ENCODE peak calls at places on chromosomes 1 and 21, in seven cellular contexts. One of them, this sample, is unnamed.
A peak's percentile ranks its signal among the peaks of the same experiment; 100 is the strongest.

GRCh38 chr1:21174638-21175323 is 1.9 kb downstream of the EIF4G3 start:
- DNase-seq in EL: peak; percentile 72
- DNase-seq in AG09319: peak; percentile 34
- DNase-seq in stimulated activated CD8-positive, alpha-beta memory T cell treated with anti-CD3 and anti-CD28 coated beads, Interleukin-2, amount 100 ng/mL, for 1 hour: no peak
- DNase-seq in psoas muscle: no peak
- DNase-seq in GM06990: no peak
- DNase-seq in NCI-H510A: no peak
- DNase-seq in this sample: peak; percentile 30

GRCh38 chr21:42991992-42992740 is 17.8 kb downstream of the PKNOX1 start:
- DNase-seq in EL: peak; percentile 97
- DNase-seq in AG09319: no peak
- DNase-seq in stimulated activated CD8-positive, alpha-beta memory T cell treated with anti-CD3 and anti-CD28 coated beads, Interleukin-2, amount 100 ng/mL, for 1 hour: no peak
- DNase-seq in psoas muscle: no peak
- DNase-seq in GM06990: no peak
- DNase-seq in NCI-H510A: no peak
- DNase-seq in this sample: peak; percentile 91

GRCh38 chr1:191155178-191155577 is 677.5 kb upstream of the BRINP3 start:
- DNase-seq in EL: no peak
- DNase-seq in AG09319: no peak
- DNase-seq in stimulated activated CD8-positive, alpha-beta memory T cell treated with anti-CD3 and anti-CD28 coated beads, Interleukin-2, amount 100 ng/mL, for 1 hour: no peak
- DNase-seq in psoas muscle: no peak
- DNase-seq in GM06990: no peak
- DNase-seq in NCI-H510A: no peak
- DNase-seq in this sample: no peak

GRCh38 chr1:240169188-240169587 is 77.5 kb downstream of the FMN2 start:
- DNase-seq in EL: peak; percentile 43
- DNase-seq in AG09319: no peak
- DNase-seq in stimulated activated CD8-positive, alpha-beta memory T cell treated with anti-CD3 and anti-CD28 coated beads, Interleukin-2, amount 100 ng/mL, for 1 hour: no peak
- DNase-seq in psoas muscle: no peak
- DNase-seq in GM06990: no peak
- DNase-seq in NCI-H510A: no peak
- DNase-seq in this sample: no peak

GRCh38 chr1:109658533-109659051 is 2.7 kb downstream of the GSTM4 start:
- DNase-seq in EL: no peak
- DNase-seq in AG09319: no peak
- DNase-seq in stimulated activated CD8-positive, alpha-beta memory T cell treated with anti-CD3 and anti-CD28 coated beads, Interleukin-2, amount 100 ng/mL, for 1 hour: no peak
- DNase-seq in psoas muscle: no peak
- DNase-seq in GM06990: no peak
- DNase-seq in NCI-H510A: no peak
- DNase-seq in this sample: no peak

GRCh38 chr1:186750250-186750649 is 70.0 kb upstream of the PTGS2 start:
- DNase-seq in EL: no peak
- DNase-seq in AG09319: peak; percentile 2
- DNase-seq in stimulated activated CD8-positive, alpha-beta memory T cell treated with anti-CD3 and anti-CD28 coated beads, Interleukin-2, amount 100 ng/mL, for 1 hour: no peak
- DNase-seq in psoas muscle: no peak
- DNase-seq in GM06990: no peak
- DNase-seq in NCI-H510A: no peak
- DNase-seq in this sample: no peak

GRCh38 chr1:63054184-63054583 is 268.2 kb upstream of the FOXD3 start:
- DNase-seq in EL: no peak
- DNase-seq in AG09319: no peak
- DNase-seq in stimulated activated CD8-positive, alpha-beta memory T cell treated with anti-CD3 and anti-CD28 coated beads, Interleukin-2, amount 100 ng/mL, for 1 hour: no peak
- DNase-seq in psoas muscle: no peak
- DNase-seq in GM06990: no peak
- DNase-seq in NCI-H510A: no peak
- DNase-seq in this sample: no peak

GRCh38 chr1:199002670-199003069 is 363.8 kb downstream of the PTPRC start:
- DNase-seq in EL: no peak
- DNase-seq in AG09319: no peak
- DNase-seq in stimulated activated CD8-positive, alpha-beta memory T cell treated with anti-CD3 and anti-CD28 coated beads, Interleukin-2, amount 100 ng/mL, for 1 hour: no peak
- DNase-seq in psoas muscle: no peak
- DNase-seq in GM06990: no peak
- DNase-seq in NCI-H510A: no peak
- DNase-seq in this sample: no peak

GRCh38 chr1:175133693-175134435 is 58.7 kb downstream of the KIAA0040 start:
- DNase-seq in EL: no peak
- DNase-seq in AG09319: no peak
- DNase-seq in stimulated activated CD8-positive, alpha-beta memory T cell treated with anti-CD3 and anti-CD28 coated beads, Interleukin-2, amount 100 ng/mL, for 1 hour: no peak
- DNase-seq in psoas muscle: no peak
- DNase-seq in GM06990: no peak
- DNase-seq in NCI-H510A: no peak
- DNase-seq in this sample: no peak

GRCh38 chr21:45530423-45531113 is 11.7 kb downstream of the SLC19A1 start:
- DNase-seq in EL: no peak
- DNase-seq in AG09319: no peak
- DNase-seq in stimulated activated CD8-positive, alpha-beta memory T cell treated with anti-CD3 and anti-CD28 coated beads, Interleukin-2, amount 100 ng/mL, for 1 hour: no peak
- DNase-seq in psoas muscle: peak; percentile 45
- DNase-seq in GM06990: no peak
- DNase-seq in NCI-H510A: no peak
- DNase-seq in this sample: no peak

GRCh38 chr1:11529330-11529729 is 50.4 kb downstream of the DISP3 start:
- DNase-seq in EL: no peak
- DNase-seq in AG09319: no peak
- DNase-seq in stimulated activated CD8-positive, alpha-beta memory T cell treated with anti-CD3 and anti-CD28 coated beads, Interleukin-2, amount 100 ng/mL, for 1 hour: no peak
- DNase-seq in psoas muscle: no peak
- DNase-seq in GM06990: no peak
- DNase-seq in NCI-H510A: no peak
- DNase-seq in this sample: no peak

GRCh38 chr1:156663178-156663577 is 14.0 kb downstream of the NES start:
- DNase-seq in EL: peak; percentile 31
- DNase-seq in AG09319: no peak
- DNase-seq in stimulated activated CD8-positive, alpha-beta memory T cell treated with anti-CD3 and anti-CD28 coated beads, Interleukin-2, amount 100 ng/mL, for 1 hour: no peak
- DNase-seq in psoas muscle: peak; percentile 94
- DNase-seq in GM06990: peak; percentile 56
- DNase-seq in NCI-H510A: peak; percentile 17
- DNase-seq in this sample: no peak

GRCh38 chr1:29136463-29136915 is 12.8 kb upstream of the TMEM200B start:
- DNase-seq in EL: no peak
- DNase-seq in AG09319: peak; percentile 38
- DNase-seq in stimulated activated CD8-positive, alpha-beta memory T cell treated with anti-CD3 and anti-CD28 coated beads, Interleukin-2, amount 100 ng/mL, for 1 hour: no peak
- DNase-seq in psoas muscle: no peak
- DNase-seq in GM06990: no peak
- DNase-seq in NCI-H510A: no peak
- DNase-seq in this sample: no peak

GRCh38 chr1:41892211-41892840 is 26.4 kb downstream of the HIVEP3 start:
- DNase-seq in EL: no peak
- DNase-seq in AG09319: no peak
- DNase-seq in stimulated activated CD8-positive, alpha-beta memory T cell treated with anti-CD3 and anti-CD28 coated beads, Interleukin-2, amount 100 ng/mL, for 1 hour: no peak
- DNase-seq in psoas muscle: no peak
- DNase-seq in GM06990: no peak
- DNase-seq in NCI-H510A: no peak
- DNase-seq in this sample: no peak

GRCh38 chr1:15799928-15800835 is 7.3 kb downstream of the UQCRHL start:
- DNase-seq in EL: peak; percentile 94
- DNase-seq in AG09319: no peak
- DNase-seq in stimulated activated CD8-positive, alpha-beta memory T cell treated with anti-CD3 and anti-CD28 coated beads, Interleukin-2, amount 100 ng/mL, for 1 hour: no peak
- DNase-seq in psoas muscle: no peak
- DNase-seq in GM06990: no peak
- DNase-seq in NCI-H510A: peak; percentile 61
- DNase-seq in this sample: no peak

GRCh38 chr21:18803624-18804023 is 400.0 kb upstream of the TMPRSS15 start:
- DNase-seq in EL: no peak
- DNase-seq in AG09319: no peak
- DNase-seq in stimulated activated CD8-positive, alpha-beta memory T cell treated with anti-CD3 and anti-CD28 coated beads, Interleukin-2, amount 100 ng/mL, for 1 hour: no peak
- DNase-seq in psoas muscle: no peak
- DNase-seq in GM06990: no peak
- DNase-seq in NCI-H510A: no peak
- DNase-seq in this sample: no peak

GRCh38 chr1:147834189-147834588 is 68.4 kb upstream of the GJA8 start:
- DNase-seq in EL: no peak
- DNase-seq in AG09319: no peak
- DNase-seq in stimulated activated CD8-positive, alpha-beta memory T cell treated with anti-CD3 and anti-CD28 coated beads, Interleukin-2, amount 100 ng/mL, for 1 hour: no peak
- DNase-seq in psoas muscle: no peak
- DNase-seq in GM06990: no peak
- DNase-seq in NCI-H510A: no peak
- DNase-seq in this sample: no peak

GRCh38 chr1:119485246-119485645 is 21.8 kb upstream of the HSD3B1 start:
- DNase-seq in EL: no peak
- DNase-seq in AG09319: no peak
- DNase-seq in stimulated activated CD8-positive, alpha-beta memory T cell treated with anti-CD3 and anti-CD28 coated beads, Interleukin-2, amount 100 ng/mL, for 1 hour: no peak
- DNase-seq in psoas muscle: no peak
- DNase-seq in GM06990: no peak
- DNase-seq in NCI-H510A: no peak
- DNase-seq in this sample: no peak

GRCh38 chr1:110281363-110282290 is 57.5 kb upstream of the RBM15 start:
- DNase-seq in EL: no peak
- DNase-seq in AG09319: no peak
- DNase-seq in stimulated activated CD8-positive, alpha-beta memory T cell treated with anti-CD3 and anti-CD28 coated beads, Interleukin-2, amount 100 ng/mL, for 1 hour: no peak
- DNase-seq in psoas muscle: no peak
- DNase-seq in GM06990: no peak
- DNase-seq in NCI-H510A: peak; percentile 85
- DNase-seq in this sample: no peak

GRCh38 chr1:152906023-152906565 is 2.3 kb upstream of the IVL start:
- DNase-seq in EL: peak; percentile 97
- DNase-seq in AG09319: peak; percentile 60
- DNase-seq in stimulated activated CD8-positive, alpha-beta memory T cell treated with anti-CD3 and anti-CD28 coated beads, Interleukin-2, amount 100 ng/mL, for 1 hour: no peak
- DNase-seq in psoas muscle: no peak
- DNase-seq in GM06990: no peak
- DNase-seq in NCI-H510A: no peak
- DNase-seq in this sample: no peak

GRCh38 chr1:119893238-119893791 is 3.0 kb downstream of the ADAM30 start:
- DNase-seq in EL: no peak
- DNase-seq in AG09319: no peak
- DNase-seq in stimulated activated CD8-positive, alpha-beta memory T cell treated with anti-CD3 and anti-CD28 coated beads, Interleukin-2, amount 100 ng/mL, for 1 hour: no peak
- DNase-seq in psoas muscle: no peak
- DNase-seq in GM06990: no peak
- DNase-seq in NCI-H510A: no peak
- DNase-seq in this sample: no peak

GRCh38 chr1:3993606-3994375 is 93.7 kb upstream of the C1orf174 start:
- DNase-seq in EL: no peak
- DNase-seq in AG09319: no peak
- DNase-seq in stimulated activated CD8-positive, alpha-beta memory T cell treated with anti-CD3 and anti-CD28 coated beads, Interleukin-2, amount 100 ng/mL, for 1 hour: no peak
- DNase-seq in psoas muscle: no peak
- DNase-seq in GM06990: no peak
- DNase-seq in NCI-H510A: no peak
- DNase-seq in this sample: no peak

GRCh38 chr1:194366705-194367104 is 1180.3 kb upstream of the B3GALT2 start:
- DNase-seq in EL: peak; percentile 81
- DNase-seq in AG09319: no peak
- DNase-seq in stimulated activated CD8-positive, alpha-beta memory T cell treated with anti-CD3 and anti-CD28 coated beads, Interleukin-2, amount 100 ng/mL, for 1 hour: no peak
- DNase-seq in psoas muscle: no peak
- DNase-seq in GM06990: no peak
- DNase-seq in NCI-H510A: no peak
- DNase-seq in this sample: no peak

GRCh38 chr1:19029191-19030085 is 73.0 kb upstream of the IFFO2 start:
- DNase-seq in EL: no peak
- DNase-seq in AG09319: no peak
- DNase-seq in stimulated activated CD8-positive, alpha-beta memory T cell treated with anti-CD3 and anti-CD28 coated beads, Interleukin-2, amount 100 ng/mL, for 1 hour: no peak
- DNase-seq in psoas muscle: no peak
- DNase-seq in GM06990: no peak
- DNase-seq in NCI-H510A: peak; percentile 23
- DNase-seq in this sample: no peak

GRCh38 chr1:167717351-167717750 is 4.4 kb upstream of the MPZL1 start:
- DNase-seq in EL: peak; percentile 28
- DNase-seq in AG09319: no peak
- DNase-seq in stimulated activated CD8-positive, alpha-beta memory T cell treated with anti-CD3 and anti-CD28 coated beads, Interleukin-2, amount 100 ng/mL, for 1 hour: no peak
- DNase-seq in psoas muscle: no peak
- DNase-seq in GM06990: no peak
- DNase-seq in NCI-H510A: no peak
- DNase-seq in this sample: no peak

GRCh38 chr1:184110253-184111204 is 59.0 kb downstream of the TSEN15 start:
- DNase-seq in EL: no peak
- DNase-seq in AG09319: no peak
- DNase-seq in stimulated activated CD8-positive, alpha-beta memory T cell treated with anti-CD3 and anti-CD28 coated beads, Interleukin-2, amount 100 ng/mL, for 1 hour: no peak
- DNase-seq in psoas muscle: no peak
- DNase-seq in GM06990: no peak
- DNase-seq in NCI-H510A: no peak
- DNase-seq in this sample: no peak

GRCh38 chr1:240189386-240189989 is 97.8 kb downstream of the FMN2 start:
- DNase-seq in EL: peak; percentile 51
- DNase-seq in AG09319: no peak
- DNase-seq in stimulated activated CD8-positive, alpha-beta memory T cell treated with anti-CD3 and anti-CD28 coated beads, Interleukin-2, amount 100 ng/mL, for 1 hour: no peak
- DNase-seq in psoas muscle: no peak
- DNase-seq in GM06990: peak; percentile 3
- DNase-seq in NCI-H510A: no peak
- DNase-seq in this sample: no peak

GRCh38 chr1:55138740-55139283 is 76.4 kb downstream of the USP24 start:
- DNase-seq in EL: no peak
- DNase-seq in AG09319: no peak
- DNase-seq in stimulated activated CD8-positive, alpha-beta memory T cell treated with anti-CD3 and anti-CD28 coated beads, Interleukin-2, amount 100 ng/mL, for 1 hour: no peak
- DNase-seq in psoas muscle: no peak
- DNase-seq in GM06990: no peak
- DNase-seq in NCI-H510A: no peak
- DNase-seq in this sample: no peak

GRCh38 chr1:175481126-175482071 is 262.0 kb downstream of the TNR start:
- DNase-seq in EL: peak; percentile 6
- DNase-seq in AG09319: no peak
- DNase-seq in stimulated activated CD8-positive, alpha-beta memory T cell treated with anti-CD3 and anti-CD28 coated beads, Interleukin-2, amount 100 ng/mL, for 1 hour: no peak
- DNase-seq in psoas muscle: no peak
- DNase-seq in GM06990: no peak
- DNase-seq in NCI-H510A: no peak
- DNase-seq in this sample: no peak